ENCODE peak calls at places on chromosomes 3 and 15, in five cellular contexts. Y, U, T, G and P are unnamed samples.

GRCh38 chr3:40843208-40843624 is 318.5 kb downstream of the ZNF621 start:
- DNase-seq in U (no peak), Y (no peak), G (no peak), T (no peak), P (no peak)

GRCh38 chr3:175729466-175729865 is 870.3 kb downstream of the NAALADL2 start:
- DNase-seq in T (no peak), G (no peak), Y (no peak), U (no peak), P (peak; percentile 7)

GRCh38 chr3:71972031-71972430 is 187.1 kb upstream of the PROK2 start:
- DNase-seq in U (no peak), Y (no peak), T (no peak), G (no peak), P (peak; percentile 70)

GRCh38 chr3:128844502-128844901 is 34.9 kb upstream of the ACAD9 start:
- DNase-seq in G (no peak), Y (no peak), U (no peak), T (no peak), P (no peak)

GRCh38 chr15:70098461-70099166 is 897 bp upstream of the TLE3 start:
- DNase-seq in U (peak; percentile 70), Y (peak; percentile 81), G (peak; percentile 33), T (no peak), P (no peak)

GRCh38 chr3:98901032-98901464 is 447 bp downstream of the DCBLD2 start:
- DNase-seq in Y (peak; percentile 74), U (peak; percentile 62), T (peak; percentile 47), G (peak; percentile 56), P (peak; percentile 48)

GRCh38 chr15:96327155-96327741 is 3.3 kb upstream of the NR2F2 start:
- DNase-seq in Y (no peak), G (peak; percentile 93), U (no peak), T (peak; percentile 93), P (peak; percentile 89)

GRCh38 chr15:49215768-49216739 is 46.0 kb downstream of the GALK2 start:
- DNase-seq in G (no peak), U (peak; percentile 69), T (no peak), Y (peak; percentile 65), P (peak; percentile 23)

GRCh38 chr15:61069369-61070075 is 159.6 kb downstream of the RORA start:
- DNase-seq in Y (no peak), G (no peak), T (peak; percentile 4), U (no peak), P (no peak)

GRCh38 chr15:65431731-65432130 is 9.0 kb upstream of the IGDCC4 start:
- DNase-seq in G (no peak), U (no peak), T (no peak), Y (no peak), P (no peak)

GRCh38 chr15:34031987-34032760 is 6.8 kb downstream of the AVEN start:
- DNase-seq in T (no peak), G (no peak), U (no peak), Y (no peak), P (no peak)

GRCh38 chr15:90119367-90119766 is 17.1 kb upstream of the IDH2 start:
- DNase-seq in Y (no peak), G (no peak), T (no peak), U (no peak), P (no peak)

GRCh38 chr15:52183562-52184173 is 7.5 kb downstream of the GNB5 start:
- DNase-seq in U (no peak), T (peak; percentile 39), Y (no peak), G (peak; percentile 56), P (peak; percentile 38)

GRCh38 chr3:115488410-115488809 is 134.9 kb upstream of the GAP43 start:
- DNase-seq in U (no peak), G (no peak), Y (no peak), T (no peak), P (no peak)

GRCh38 chr15:37101634-37102314 is 1.4 kb upstream of the MEIS2 start:
- DNase-seq in Y (peak; percentile 87), T (peak; percentile 70), U (peak; percentile 74), G (peak; percentile 86), P (no peak)

GRCh38 chr3:48548165-48548564 is 8.4 kb downstream of the PFKFB4 start:
- DNase-seq in G (no peak), U (no peak), Y (no peak), T (no peak), P (no peak)

GRCh38 chr3:60698117-60698516 is 553.1 kb downstream of the FHIT start:
- DNase-seq in U (no peak), Y (no peak), G (no peak), T (no peak), P (no peak)

GRCh38 chr15:93088981-93089854 is at the start of gene RGMA:
- DNase-seq in T (no peak), G (no peak), U (no peak), Y (peak; percentile 68), P (no peak)

GRCh38 chr3:190306513-190307163 is 15.6 kb downstream of the CLDN1 start:
- DNase-seq in G (peak; percentile 81), T (peak; percentile 47), U (no peak), Y (no peak), P (peak; percentile 98)

GRCh38 chr3:132605374-132605792 is 8.3 kb downstream of the ACKR4 start:
- DNase-seq in Y (no peak), G (peak; percentile 33), U (no peak), T (peak; percentile 23), P (peak; percentile 26)

GRCh38 chr3:17585561-17586325 is 156.7 kb downstream of the TBC1D5 start:
- DNase-seq in Y (no peak), U (no peak), G (peak; percentile 15), T (peak; percentile 7), P (no peak)

GRCh38 chr3:71175722-71176365 is 407.7 kb downstream of the FOXP1 start:
- DNase-seq in Y (no peak), T (no peak), U (no peak), G (no peak), P (no peak)

GRCh38 chr3:132659000-132659369 is 624 bp downstream of the ACAD11 start:
- DNase-seq in G (no peak), T (no peak), U (no peak), Y (no peak), P (no peak)

DNA sequence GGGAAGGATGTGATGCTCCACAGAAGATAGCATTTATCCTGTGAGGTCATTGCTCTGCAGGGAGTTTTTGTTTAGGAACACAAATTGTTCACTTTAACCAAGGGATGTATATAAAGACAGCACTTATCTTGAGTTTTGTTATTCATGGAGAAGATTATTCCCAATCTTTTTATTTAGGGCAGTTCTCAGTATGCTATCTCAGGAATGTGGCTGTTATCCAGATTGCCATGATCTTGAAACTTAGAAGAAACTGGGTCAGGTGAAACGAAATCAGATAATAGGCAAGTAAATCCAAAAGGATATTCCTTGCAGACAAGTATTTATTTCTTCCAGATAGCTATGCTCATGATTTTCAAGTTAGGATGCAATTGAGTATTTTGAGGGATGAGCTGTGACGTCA is 19.3 kb upstream of the TMEM42 start:
- DNase-seq in Y (no peak), G (no peak), T (no peak), U (no peak), P (no peak)
- H3K4me3 ChIP-seq in Y (no peak overlapping the region), G (no peak overlapping the region), T (no peak overlapping the region), U (no peak overlapping the region), P (no peak overlapping the region)

DNA sequence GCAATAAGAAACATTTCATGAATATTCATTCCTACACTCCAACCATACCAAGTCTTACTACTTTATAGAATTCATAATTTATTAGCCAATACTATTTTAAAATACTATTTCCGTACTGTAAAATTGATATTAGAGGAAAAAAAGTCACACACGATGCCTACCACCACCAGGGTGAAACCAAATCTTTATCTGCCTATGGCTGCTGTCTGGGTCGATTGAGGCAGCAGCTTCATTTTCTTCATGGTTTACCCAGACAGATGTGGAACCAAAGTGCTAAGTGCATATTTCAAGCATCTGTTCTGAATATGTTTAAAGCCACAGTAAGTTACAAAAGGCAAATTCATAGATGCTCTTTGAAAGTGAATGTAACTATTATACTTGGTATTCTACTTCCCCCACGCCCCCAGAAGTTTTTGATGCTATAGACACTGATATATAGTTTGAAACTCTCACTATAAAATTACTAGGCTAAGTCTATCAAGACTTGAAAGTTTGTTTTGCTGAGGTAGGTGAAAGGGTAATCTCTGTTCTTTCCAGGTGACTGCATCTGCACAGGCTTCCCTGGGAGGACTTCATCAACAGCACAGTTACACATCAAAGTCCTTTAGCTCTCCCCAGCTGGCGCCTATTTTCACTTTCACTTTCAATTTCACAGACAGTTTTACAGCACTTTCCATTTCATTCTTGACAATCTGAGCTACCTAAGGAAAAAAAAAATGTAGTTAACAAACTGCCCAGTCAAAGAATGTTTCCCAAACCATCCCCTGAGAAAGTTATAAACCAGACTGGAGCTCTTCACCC is 113.9 kb downstream of the POLQ start:
- DNase-seq in U (no peak), Y (no peak), T (peak; percentile 59), G (peak; percentile 56), P (peak; percentile 8)
- H3K4me3 ChIP-seq in U (peak overlapping the region; percentile 33), Y (peak overlapping the region; percentile 14), T (peak overlapping the region; percentile 22), G (peak overlapping the region; percentile 42), P (no peak overlapping the region)

GRCh38 chr3:173688216-173688842 is 290.8 kb downstream of the NLGN1 start:
- DNase-seq in U (no peak), T (peak; percentile 24), G (no peak), Y (no peak), P (peak; percentile 4)

GRCh38 chr3:173690542-173690941 is 293.0 kb downstream of the NLGN1 start:
- DNase-seq in Y (no peak), G (no peak), T (peak; percentile 6), U (no peak), P (peak; percentile 20)

GRCh38 chr3:173681188-173681587 is 283.6 kb downstream of the NLGN1 start:
- DNase-seq in G (no peak), U (no peak), T (no peak), Y (no peak), P (no peak)

GRCh38 chr3:173685471-173685870 is 287.9 kb downstream of the NLGN1 start:
- DNase-seq in T (no peak), G (no peak), U (no peak), Y (no peak), P (no peak)
- H3K4me3 ChIP-seq in T (no peak overlapping the region), G (no peak overlapping the region), U (no peak overlapping the region), Y (no peak overlapping the region), P (no peak overlapping the region)

GRCh38 chr3:22373182-22373581 is 622.2 kb upstream of the ZNF385D start:
- DNase-seq in G (no peak), Y (no peak), U (no peak), T (no peak), P (no peak)

GRCh38 chr3:22371036-22371435 is 620.0 kb upstream of the ZNF385D start:
- DNase-seq in U (no peak), Y (no peak), G (no peak), T (no peak), P (no peak)

GRCh38 chr3:22373827-22374226 is 622.8 kb upstream of the ZNF385D start:
- DNase-seq in U (no peak), G (no peak), T (no peak), Y (no peak), P (no peak)

GRCh38 chr3:22372292-22372949 is 621.4 kb upstream of the ZNF385D start:
- DNase-seq in G (no peak), Y (peak; percentile 53), U (peak; percentile 38), T (no peak), P (no peak)

DNA sequence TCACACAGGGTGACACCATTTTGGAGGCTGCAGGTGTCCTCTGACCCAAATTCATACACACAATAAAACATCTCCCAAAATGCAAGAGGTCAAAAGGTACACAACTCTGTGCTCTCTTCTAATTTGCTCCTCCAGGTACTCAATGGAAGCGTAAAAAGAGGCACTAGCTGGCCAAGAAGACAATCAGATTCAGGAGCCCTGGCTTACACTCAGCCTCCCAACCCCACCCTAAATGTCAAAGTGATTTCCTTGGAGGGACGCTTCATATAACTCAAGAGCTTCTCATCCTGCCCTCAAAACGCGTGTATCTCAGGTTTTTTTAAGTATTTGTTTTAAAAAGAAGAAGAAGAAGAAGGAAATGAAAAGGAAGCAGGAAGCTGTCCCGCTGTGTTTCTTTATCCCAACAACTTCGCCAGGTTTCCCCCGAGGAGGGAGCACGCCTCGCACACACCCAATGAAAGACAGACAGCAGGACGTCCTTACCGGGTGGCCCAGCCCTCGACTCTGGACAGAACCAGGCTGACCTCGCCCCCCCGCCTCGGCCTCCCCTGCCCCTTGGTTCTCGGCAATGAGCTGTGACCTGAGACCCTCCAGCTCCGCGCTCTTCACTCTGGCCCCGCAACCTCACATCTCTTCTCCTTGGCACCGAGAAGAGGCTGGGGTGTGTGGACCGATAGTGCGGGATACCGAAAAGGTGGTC is 620.7 kb upstream of the ZNF385D start:
- DNase-seq in G (no peak), T (no peak), U (peak; percentile 37), Y (peak; percentile 26), P (no peak)
- H3K4me3 ChIP-seq in G (no peak overlapping the region), T (no peak overlapping the region), U (peak overlapping the region; percentile 43), Y (peak overlapping the region; percentile 16), P (no peak overlapping the region)